ENCODE peak calls at places on chromosomes 11 and 22, in seven cellular contexts. O, U, H, X, Y, J and B are unnamed samples.

GRCh38 chr11:110812334-110812733 is 100.1 kb upstream of the ARHGAP20 start:
- DNase-seq in O (no peak), U (no peak), H (no peak), X (peak; percentile 4), Y (no peak), J (no peak), B (no peak)

GRCh38 chr11:16859651-16860050 is 121.2 kb downstream of the C11orf58 start:
- DNase-seq in O (no peak), U (no peak), H (no peak), X (no peak), Y (no peak), J (no peak), B (no peak)

GRCh38 chr11:134727204-134727603 is 315.2 kb upstream of the B3GAT1 start:
- DNase-seq in O (no peak), U (no peak), H (no peak), X (no peak), Y (no peak), J (no peak), B (no peak)

GRCh38 chr11:84300112-84300511 is 1013.9 kb upstream of the CCDC90B start:
- DNase-seq in O (no peak), U (no peak), H (no peak), X (no peak), Y (no peak), J (no peak), B (no peak)

GRCh38 chr22:40484906-40485660 is 114.7 kb downstream of the SGSM3 start:
- DNase-seq in O (no peak), U (peak; percentile 75), H (no peak), X (no peak), Y (peak; percentile 37), J (no peak), B (no peak)

GRCh38 chr22:25759825-25760231 is 17.8 kb downstream of the MYO18B start:
- DNase-seq in O (peak; percentile 96), U (peak; percentile 93), H (no peak), X (no peak), Y (peak; percentile 98), J (peak; percentile 44), B (no peak)

GRCh38 chr11:80719292-80719646 is 1278.4 kb upstream of the TENM4 start:
- DNase-seq in O (no peak), U (no peak), H (no peak), X (no peak), Y (no peak), J (no peak), B (no peak)

GRCh38 chr22:38203090-38203810 is 1.5 kb downstream of the MAFF start:
- DNase-seq in O (peak; percentile 70), U (peak; percentile 51), H (no peak), X (no peak), Y (no peak), J (no peak), B (no peak)

GRCh38 chr11:11318961-11319360 is 34.1 kb downstream of the CSNK2A3 start:
- DNase-seq in O (no peak), U (no peak), H (no peak), X (peak; percentile 17), Y (no peak), J (no peak), B (no peak)

GRCh38 chr11:111557425-111558111 is 17.0 kb downstream of the LAYN start:
- DNase-seq in O (no peak), U (peak; percentile 98), H (no peak), X (no peak), Y (peak; percentile 98), J (no peak), B (no peak)

GRCh38 chr11:62418136-62418535 is 697 bp upstream of the SCGB1A1 start:
- DNase-seq in O (no peak), U (no peak), H (no peak), X (no peak), Y (no peak), J (no peak), B (no peak)

GRCh38 chr22:37432708-37433054 is 5.4 kb upstream of the ELFN2 start:
- DNase-seq in O (no peak), U (no peak), H (no peak), X (no peak), Y (no peak), J (no peak), B (no peak)

GRCh38 chr11:697028-697491 is 1.4 kb downstream of the TMEM80 start:
- DNase-seq in O (no peak), U (peak; percentile 69), H (no peak), X (peak; percentile 47), Y (peak; percentile 87), J (no peak), B (no peak)

GRCh38 chr11:32137263-32137662 is 46.4 kb downstream of the RCN1 start:
- DNase-seq in O (peak; percentile 91), U (peak; percentile 85), H (no peak), X (no peak), Y (peak; percentile 97), J (no peak), B (no peak)

GRCh38 chr11:134488913-134489312 is 76.9 kb upstream of the B3GAT1 start:
- DNase-seq in O (no peak), U (no peak), H (no peak), X (no peak), Y (no peak), J (no peak), B (no peak)

GRCh38 chr11:27215471-27216267 is 147.3 kb downstream of the CCDC34 start:
- DNase-seq in O (peak; percentile 87), U (no peak), H (no peak), X (no peak), Y (no peak), J (no peak), B (no peak)

GRCh38 chr11:85661972-85662664 is 2.8 kb downstream of the CREBZF start:
- DNase-seq in O (no peak), U (peak; percentile 64), H (no peak), X (no peak), Y (peak; percentile 61), J (no peak), B (no peak)

GRCh38 chr22:36833073-36833472 is 16.2 kb upstream of the PVALB start:
- DNase-seq in O (no peak), U (no peak), H (no peak), X (no peak), Y (no peak), J (no peak), B (no peak)

GRCh38 chr11:34356576-34356917 is 1.3 kb downstream of the ABTB2 start:
- DNase-seq in O (no peak), U (no peak), H (no peak), X (no peak), Y (peak; percentile 27), J (peak; percentile 43), B (no peak)

GRCh38 chr11:68706237-68706636 is 21.9 kb downstream of the GAL start:
- DNase-seq in O (no peak), U (no peak), H (no peak), X (no peak), Y (no peak), J (no peak), B (no peak)

GRCh38 chr11:125410091-125410490 is 86.0 kb downstream of the FEZ1 start:
- DNase-seq in O (no peak), U (no peak), H (no peak), X (no peak), Y (no peak), J (no peak), B (no peak)

GRCh38 chr11:57498540-57498939 is 17.0 kb downstream of the SLC43A1 start:
- DNase-seq in O (no peak), U (no peak), H (no peak), X (no peak), Y (no peak), J (no peak), B (no peak)

GRCh38 chr22:38163844-38164577 is 17.6 kb downstream of the PLA2G6 start:
- DNase-seq in O (no peak), U (no peak), H (no peak), X (no peak), Y (no peak), J (no peak), B (no peak)

GRCh38 chr22:36386900-36387663 is 685 bp downstream of the MYH9 start:
- DNase-seq in O (peak; percentile 50), U (peak; percentile 66), H (no peak), X (peak; percentile 32), Y (no peak), J (no peak), B (no peak)

GRCh38 chr11:123334925-123335324 is 95.1 kb upstream of the GRAMD1B start:
- DNase-seq in O (no peak), U (no peak), H (no peak), X (no peak), Y (no peak), J (no peak), B (no peak)

GRCh38 chr11:20026629-20027545 is 133.4 kb downstream of the DBX1 start:
- DNase-seq in O (no peak), U (no peak), H (no peak), X (no peak), Y (no peak), J (no peak), B (no peak)

GRCh38 chr11:35500744-35501143 is 24.7 kb downstream of the PAMR1 start:
- DNase-seq in O (no peak), U (no peak), H (no peak), X (no peak), Y (no peak), J (no peak), B (no peak)

GRCh38 chr11:76314741-76315090 is 66.2 kb downstream of the THAP12 start:
- DNase-seq in O (no peak), U (peak; percentile 22), H (no peak), X (no peak), Y (peak; percentile 40), J (no peak), B (no peak)

GRCh38 chr11:3157381-3158130 is 7.6 kb downstream of the OSBPL5 start:
- DNase-seq in O (no peak), U (no peak), H (no peak), X (no peak), Y (peak; percentile 46), J (no peak), B (no peak)

GRCh38 chr11:1289211-1289935 is 20.1 kb downstream of the TOLLIP start:
- DNase-seq in O (no peak), U (no peak), H (no peak), X (no peak), Y (no peak), J (no peak), B (no peak)

GRCh38 chr11:2303627-2304155 is 1.9 kb downstream of the TSPAN32 start:
- DNase-seq in O (no peak), U (no peak), H (no peak), X (no peak), Y (no peak), J (no peak), B (no peak)

GRCh38 chr11:79101736-79102135 is 339.1 kb downstream of the TENM4 start:
- DNase-seq in O (no peak), U (no peak), H (no peak), X (no peak), Y (no peak), J (no peak), B (no peak)